ENCODE peak calls at places on chromosomes 7 and 10, in four cellular contexts. One of them, this sample, is unnamed.

GRCh38 chr10:70494966-70495365 is 16.4 kb downstream of the PALD1 start:
- DNase-seq in esophagus squamous epithelium: no peak
- DNase-seq in A549: no peak
- DNase-seq in neuronal stem cell: no peak
- DNase-seq in this sample: no peak

GRCh38 chr10:86229811-86230409 is 136.7 kb downstream of the GRID1 start:
- DNase-seq in esophagus squamous epithelium: no peak
- DNase-seq in A549: no peak
- DNase-seq in neuronal stem cell: no peak
- DNase-seq in this sample: no peak

GRCh38 chr7:107742678-107743566 is 1.0 kb upstream of the CBLL1 start:
- DNase-seq in esophagus squamous epithelium: no peak
- DNase-seq in A549: no peak
- DNase-seq in neuronal stem cell: peak
- DNase-seq in this sample: peak

GRCh38 chr7:78141533-78142281 is 343.1 kb downstream of the PHTF2 start:
- DNase-seq in esophagus squamous epithelium: no peak
- DNase-seq in A549: no peak
- DNase-seq in neuronal stem cell: no peak
- DNase-seq in this sample: no peak

GRCh38 chr7:27151945-27152815 is at the start of gene HOXA3:
- DNase-seq in esophagus squamous epithelium: no peak
- DNase-seq in A549: no peak
- DNase-seq in neuronal stem cell: no peak
- DNase-seq in this sample: no peak

GRCh38 chr7:91169819-91170218 is 94.4 kb upstream of the FZD1 start:
- DNase-seq in esophagus squamous epithelium: no peak
- DNase-seq in A549: no peak
- DNase-seq in neuronal stem cell: no peak
- DNase-seq in this sample: no peak

GRCh38 chr7:75813084-75813483 is 522 bp downstream of the CCL24 start:
- DNase-seq in esophagus squamous epithelium: no peak
- DNase-seq in A549: no peak
- DNase-seq in neuronal stem cell: no peak
- DNase-seq in this sample: no peak

GRCh38 chr7:158816995-158817394 is 12.3 kb downstream of the ESYT2 start:
- DNase-seq in esophagus squamous epithelium: no peak
- DNase-seq in A549: no peak
- DNase-seq in neuronal stem cell: no peak
- DNase-seq in this sample: no peak

GRCh38 chr7:99106869-99107268 is 37.0 kb downstream of the SMURF1 start:
- DNase-seq in esophagus squamous epithelium: no peak
- DNase-seq in A549: no peak
- DNase-seq in neuronal stem cell: no peak
- DNase-seq in this sample: no peak

GRCh38 chr10:119778776-119779445 is 53.1 kb downstream of the INPP5F start:
- DNase-seq in esophagus squamous epithelium: no peak
- DNase-seq in A549: no peak
- DNase-seq in neuronal stem cell: no peak
- DNase-seq in this sample: no peak

GRCh38 chr10:91635401-91636400 is 2.8 kb upstream of the PPP1R3C start:
- DNase-seq in esophagus squamous epithelium: no peak
- DNase-seq in A549: peak
- DNase-seq in neuronal stem cell: peak
- DNase-seq in this sample: peak

GRCh38 chr7:47518827-47519226 is 63.1 kb downstream of the TNS3 start:
- DNase-seq in esophagus squamous epithelium: no peak
- DNase-seq in A549: no peak
- DNase-seq in neuronal stem cell: no peak
- DNase-seq in this sample: no peak

GRCh38 chr7:1644341-1645070 is 25.6 kb upstream of the ELFN1 start:
- DNase-seq in esophagus squamous epithelium: no peak
- DNase-seq in A549: no peak
- DNase-seq in neuronal stem cell: no peak
- DNase-seq in this sample: no peak

GRCh38 chr10:30589441-30589840 is 40.1 kb downstream of the LYZL2 start:
- DNase-seq in esophagus squamous epithelium: no peak
- DNase-seq in A549: no peak
- DNase-seq in neuronal stem cell: no peak
- DNase-seq in this sample: no peak

GRCh38 chr10:49187950-49188761 is at the start of gene TMEM273:
- DNase-seq in esophagus squamous epithelium: peak
- DNase-seq in A549: no peak
- DNase-seq in neuronal stem cell: no peak
- DNase-seq in this sample: no peak

GRCh38 chr7:36080843-36081242 is 72.2 kb upstream of the EEPD1 start:
- DNase-seq in esophagus squamous epithelium: no peak
- DNase-seq in A549: no peak
- DNase-seq in neuronal stem cell: no peak
- DNase-seq in this sample: no peak

GRCh38 chr7:7956531-7957221 is 11.9 kb upstream of the GLCCI1 start:
- DNase-seq in esophagus squamous epithelium: no peak
- DNase-seq in A549: no peak
- DNase-seq in neuronal stem cell: no peak
- DNase-seq in this sample: peak

GRCh38 chr7:158278745-158279320 is 308.8 kb downstream of the PTPRN2 start:
- DNase-seq in esophagus squamous epithelium: no peak
- DNase-seq in A549: no peak
- DNase-seq in neuronal stem cell: no peak
- DNase-seq in this sample: no peak

GRCh38 chr10:131820626-131821025 is 80.2 kb upstream of the PPP2R2D start:
- DNase-seq in esophagus squamous epithelium: no peak
- DNase-seq in A549: no peak
- DNase-seq in neuronal stem cell: no peak
- DNase-seq in this sample: no peak

GRCh38 chr7:151570366-151570915 is 50.7 kb upstream of the RHEB start:
- DNase-seq in esophagus squamous epithelium: no peak
- DNase-seq in A549: peak
- DNase-seq in neuronal stem cell: no peak
- DNase-seq in this sample: no peak

This sample was measured in NCI-H510A treated with DMSO at 0.1 percent for 48 hours.